ENCODE peak calls at places on chromosomes 2 and 18, in eight cellular contexts. One of them, this sample, is unnamed.

GRCh38 chr2:207531024-207531411 is 1.3 kb downstream of the CREB1 start:
- DNase-seq in T-helper 17 cell: no peak
- DNase-seq in non-pigmented ciliary epithelial cell: no peak
- DNase-seq in brain microvascular endothelial cell: no peak
- DNase-seq in ELR: peak; percentile 38
- DNase-seq in left ventricle myocardium inferior: no peak
- DNase-seq in ascending aorta: no peak
- DNase-seq in activated CD4-positive, alpha-beta T cell treated with anti-CD3 and anti-CD28 coated beads for 36 hours: peak; percentile 66
- DNase-seq in this sample: no peak

GRCh38 chr2:79393806-79394484 is 118.9 kb upstream of the CTNNA2 start:
- DNase-seq in T-helper 17 cell: no peak
- DNase-seq in non-pigmented ciliary epithelial cell: no peak
- DNase-seq in brain microvascular endothelial cell: no peak
- DNase-seq in ELR: no peak
- DNase-seq in left ventricle myocardium inferior: no peak
- DNase-seq in ascending aorta: no peak
- DNase-seq in activated CD4-positive, alpha-beta T cell treated with anti-CD3 and anti-CD28 coated beads for 36 hours: no peak
- DNase-seq in this sample: peak; percentile 21

GRCh38 chr2:26892916-26893524 is 45.1 kb downstream of the DPYSL5 start:
- DNase-seq in T-helper 17 cell: no peak
- DNase-seq in non-pigmented ciliary epithelial cell: no peak
- DNase-seq in brain microvascular endothelial cell: no peak
- DNase-seq in ELR: no peak
- DNase-seq in left ventricle myocardium inferior: no peak
- DNase-seq in ascending aorta: no peak
- DNase-seq in activated CD4-positive, alpha-beta T cell treated with anti-CD3 and anti-CD28 coated beads for 36 hours: no peak
- DNase-seq in this sample: no peak

GRCh38 chr2:218367415-218368149 is 10.9 kb downstream of the CATIP start:
- DNase-seq in T-helper 17 cell: peak; percentile 65
- DNase-seq in non-pigmented ciliary epithelial cell: no peak
- DNase-seq in brain microvascular endothelial cell: peak; percentile 27
- DNase-seq in ELR: peak; percentile 86
- DNase-seq in left ventricle myocardium inferior: peak; percentile 93
- DNase-seq in ascending aorta: peak; percentile 77
- DNase-seq in activated CD4-positive, alpha-beta T cell treated with anti-CD3 and anti-CD28 coated beads for 36 hours: peak; percentile 80
- DNase-seq in this sample: peak; percentile 60

GRCh38 chr2:75528221-75528977 is 32.3 kb downstream of the EVA1A start:
- DNase-seq in T-helper 17 cell: no peak
- DNase-seq in non-pigmented ciliary epithelial cell: no peak
- DNase-seq in brain microvascular endothelial cell: no peak
- DNase-seq in ELR: peak; percentile 79
- DNase-seq in left ventricle myocardium inferior: no peak
- DNase-seq in ascending aorta: no peak
- DNase-seq in activated CD4-positive, alpha-beta T cell treated with anti-CD3 and anti-CD28 coated beads for 36 hours: no peak
- DNase-seq in this sample: no peak

GRCh38 chr2:71887196-71887595 is 260.5 kb downstream of the CYP26B1 start:
- DNase-seq in T-helper 17 cell: no peak
- DNase-seq in non-pigmented ciliary epithelial cell: no peak
- DNase-seq in brain microvascular endothelial cell: no peak
- DNase-seq in ELR: no peak
- DNase-seq in left ventricle myocardium inferior: no peak
- DNase-seq in ascending aorta: no peak
- DNase-seq in activated CD4-positive, alpha-beta T cell treated with anti-CD3 and anti-CD28 coated beads for 36 hours: no peak
- DNase-seq in this sample: no peak

GRCh38 chr2:190136825-190137224 is 74.3 kb upstream of the MSTN start:
- DNase-seq in T-helper 17 cell: no peak
- DNase-seq in non-pigmented ciliary epithelial cell: no peak
- DNase-seq in brain microvascular endothelial cell: no peak
- DNase-seq in ELR: no peak
- DNase-seq in left ventricle myocardium inferior: no peak
- DNase-seq in ascending aorta: no peak
- DNase-seq in activated CD4-positive, alpha-beta T cell treated with anti-CD3 and anti-CD28 coated beads for 36 hours: no peak
- DNase-seq in this sample: no peak

GRCh38 chr2:156532989-156533388 is 96.8 kb downstream of the GPD2 start:
- DNase-seq in T-helper 17 cell: no peak
- DNase-seq in non-pigmented ciliary epithelial cell: no peak
- DNase-seq in brain microvascular endothelial cell: no peak
- DNase-seq in ELR: no peak
- DNase-seq in left ventricle myocardium inferior: no peak
- DNase-seq in ascending aorta: no peak
- DNase-seq in activated CD4-positive, alpha-beta T cell treated with anti-CD3 and anti-CD28 coated beads for 36 hours: no peak
- DNase-seq in this sample: no peak

GRCh38 chr2:56244911-56245530 is 61.2 kb downstream of the CCDC85A start:
- DNase-seq in T-helper 17 cell: no peak
- DNase-seq in non-pigmented ciliary epithelial cell: no peak
- DNase-seq in brain microvascular endothelial cell: no peak
- DNase-seq in ELR: no peak
- DNase-seq in left ventricle myocardium inferior: no peak
- DNase-seq in ascending aorta: no peak
- DNase-seq in activated CD4-positive, alpha-beta T cell treated with anti-CD3 and anti-CD28 coated beads for 36 hours: no peak
- DNase-seq in this sample: no peak

GRCh38 chr2:134468093-134468640 is 214.3 kb downstream of the MGAT5 start:
- DNase-seq in T-helper 17 cell: no peak
- DNase-seq in non-pigmented ciliary epithelial cell: no peak
- DNase-seq in brain microvascular endothelial cell: no peak
- DNase-seq in ELR: no peak
- DNase-seq in left ventricle myocardium inferior: no peak
- DNase-seq in ascending aorta: no peak
- DNase-seq in activated CD4-positive, alpha-beta T cell treated with anti-CD3 and anti-CD28 coated beads for 36 hours: no peak
- DNase-seq in this sample: no peak

GRCh38 chr2:196925768-196926561 is 542 bp downstream of the PGAP1 start:
- DNase-seq in T-helper 17 cell: no peak
- DNase-seq in non-pigmented ciliary epithelial cell: no peak
- DNase-seq in brain microvascular endothelial cell: peak; percentile 20
- DNase-seq in ELR: peak; percentile 48
- DNase-seq in left ventricle myocardium inferior: peak; percentile 29
- DNase-seq in ascending aorta: no peak
- DNase-seq in activated CD4-positive, alpha-beta T cell treated with anti-CD3 and anti-CD28 coated beads for 36 hours: peak; percentile 62
- DNase-seq in this sample: peak; percentile 29

GRCh38 chr2:178676046-178676445 is 131.2 kb downstream of the TTN start:
- DNase-seq in T-helper 17 cell: no peak
- DNase-seq in non-pigmented ciliary epithelial cell: no peak
- DNase-seq in brain microvascular endothelial cell: no peak
- DNase-seq in ELR: no peak
- DNase-seq in left ventricle myocardium inferior: no peak
- DNase-seq in ascending aorta: no peak
- DNase-seq in activated CD4-positive, alpha-beta T cell treated with anti-CD3 and anti-CD28 coated beads for 36 hours: no peak
- DNase-seq in this sample: no peak

GRCh38 chr18:31977270-31977872 is 34.4 kb upstream of the TRAPPC8 start:
- DNase-seq in T-helper 17 cell: no peak
- DNase-seq in non-pigmented ciliary epithelial cell: peak; percentile 11
- DNase-seq in brain microvascular endothelial cell: peak; percentile 23
- DNase-seq in ELR: peak; percentile 56
- DNase-seq in left ventricle myocardium inferior: no peak
- DNase-seq in ascending aorta: no peak
- DNase-seq in activated CD4-positive, alpha-beta T cell treated with anti-CD3 and anti-CD28 coated beads for 36 hours: peak; percentile 39
- DNase-seq in this sample: no peak

GRCh38 chr2:119126650-119127049 is 31.9 kb downstream of the C1QL2 start:
- DNase-seq in T-helper 17 cell: no peak
- DNase-seq in non-pigmented ciliary epithelial cell: no peak
- DNase-seq in brain microvascular endothelial cell: no peak
- DNase-seq in ELR: peak; percentile 39
- DNase-seq in left ventricle myocardium inferior: peak; percentile 24
- DNase-seq in ascending aorta: no peak
- DNase-seq in activated CD4-positive, alpha-beta T cell treated with anti-CD3 and anti-CD28 coated beads for 36 hours: peak; percentile 66
- DNase-seq in this sample: no peak

GRCh38 chr18:35732652-35733051 is 151.1 kb downstream of the GALNT1 start:
- DNase-seq in T-helper 17 cell: no peak
- DNase-seq in non-pigmented ciliary epithelial cell: no peak
- DNase-seq in brain microvascular endothelial cell: no peak
- DNase-seq in ELR: no peak
- DNase-seq in left ventricle myocardium inferior: peak; percentile 44
- DNase-seq in ascending aorta: no peak
- DNase-seq in activated CD4-positive, alpha-beta T cell treated with anti-CD3 and anti-CD28 coated beads for 36 hours: no peak
- DNase-seq in this sample: no peak

GRCh38 chr2:46967990-46968647 is 52.5 kb upstream of the MCFD2 start:
- DNase-seq in T-helper 17 cell: no peak
- DNase-seq in non-pigmented ciliary epithelial cell: no peak
- DNase-seq in brain microvascular endothelial cell: peak; percentile 74
- DNase-seq in ELR: peak; percentile 93
- DNase-seq in left ventricle myocardium inferior: peak; percentile 70
- DNase-seq in ascending aorta: no peak
- DNase-seq in activated CD4-positive, alpha-beta T cell treated with anti-CD3 and anti-CD28 coated beads for 36 hours: no peak
- DNase-seq in this sample: peak; percentile 34

GRCh38 chr2:439077-439476 is 151.2 kb upstream of the ALKAL2 start:
- DNase-seq in T-helper 17 cell: no peak
- DNase-seq in non-pigmented ciliary epithelial cell: no peak
- DNase-seq in brain microvascular endothelial cell: no peak
- DNase-seq in ELR: no peak
- DNase-seq in left ventricle myocardium inferior: no peak
- DNase-seq in ascending aorta: no peak
- DNase-seq in activated CD4-positive, alpha-beta T cell treated with anti-CD3 and anti-CD28 coated beads for 36 hours: no peak
- DNase-seq in this sample: no peak

GRCh38 chr2:172119089-172119488 is 16.4 kb upstream of the DLX2 start:
- DNase-seq in T-helper 17 cell: no peak
- DNase-seq in non-pigmented ciliary epithelial cell: no peak
- DNase-seq in brain microvascular endothelial cell: no peak
- DNase-seq in ELR: peak; percentile 88
- DNase-seq in left ventricle myocardium inferior: no peak
- DNase-seq in ascending aorta: no peak
- DNase-seq in activated CD4-positive, alpha-beta T cell treated with anti-CD3 and anti-CD28 coated beads for 36 hours: no peak
- DNase-seq in this sample: no peak

GRCh38 chr18:57437433-57437781 is 2.2 kb downstream of the ONECUT2 start:
- DNase-seq in T-helper 17 cell: no peak
- DNase-seq in non-pigmented ciliary epithelial cell: no peak
- DNase-seq in brain microvascular endothelial cell: no peak
- DNase-seq in ELR: no peak
- DNase-seq in left ventricle myocardium inferior: no peak
- DNase-seq in ascending aorta: no peak
- DNase-seq in activated CD4-positive, alpha-beta T cell treated with anti-CD3 and anti-CD28 coated beads for 36 hours: no peak
- DNase-seq in this sample: no peak

GRCh38 chr2:32768387-32769174 is 140.7 kb downstream of the TTC27 start:
- DNase-seq in T-helper 17 cell: no peak
- DNase-seq in non-pigmented ciliary epithelial cell: no peak
- DNase-seq in brain microvascular endothelial cell: no peak
- DNase-seq in ELR: no peak
- DNase-seq in left ventricle myocardium inferior: no peak
- DNase-seq in ascending aorta: no peak
- DNase-seq in activated CD4-positive, alpha-beta T cell treated with anti-CD3 and anti-CD28 coated beads for 36 hours: no peak
- DNase-seq in this sample: no peak

GRCh38 chr2:14420851-14421250 is 211.7 kb upstream of the LRATD1 start:
- DNase-seq in T-helper 17 cell: no peak
- DNase-seq in non-pigmented ciliary epithelial cell: peak; percentile 18
- DNase-seq in brain microvascular endothelial cell: peak; percentile 14
- DNase-seq in ELR: peak; percentile 68
- DNase-seq in left ventricle myocardium inferior: no peak
- DNase-seq in ascending aorta: no peak
- DNase-seq in activated CD4-positive, alpha-beta T cell treated with anti-CD3 and anti-CD28 coated beads for 36 hours: no peak
- DNase-seq in this sample: no peak

GRCh38 chr2:101480764-101481163 is 5.9 kb upstream of the RFX8 start:
- DNase-seq in T-helper 17 cell: no peak
- DNase-seq in non-pigmented ciliary epithelial cell: no peak
- DNase-seq in brain microvascular endothelial cell: no peak
- DNase-seq in ELR: no peak
- DNase-seq in left ventricle myocardium inferior: no peak
- DNase-seq in ascending aorta: no peak
- DNase-seq in activated CD4-positive, alpha-beta T cell treated with anti-CD3 and anti-CD28 coated beads for 36 hours: no peak
- DNase-seq in this sample: no peak

This sample was measured in occipital lobe.